ENCODE peak calls at places on chromosome 11, in seven cellular contexts. One of them, this sample, is unnamed.

GRCh38 chr11:83680351-83680750 is 394.2 kb upstream of the CCDC90B start:
- DNase-seq in WTC11: no peak
- DNase-seq in HCT116: no peak
- DNase-seq in H1: no peak
- DNase-seq in K562: no peak
- DNase-seq in HepG2: no peak
- DNase-seq in GM12878: no peak
- DNase-seq in this sample: no peak

GRCh38 chr11:4607111-4607510 is 920 bp downstream of the TRIM68 start:
- DNase-seq in WTC11: no peak
- DNase-seq in HCT116: no peak
- DNase-seq in H1: no peak
- DNase-seq in K562: peak; percentile 6
- DNase-seq in HepG2: no peak
- DNase-seq in GM12878: no peak
- DNase-seq in this sample: no peak

GRCh38 chr11:2271077-2271326 is 614 bp upstream of the ASCL2 start:
- DNase-seq in WTC11: no peak
- DNase-seq in HCT116: no peak
- DNase-seq in H1: peak; percentile 58
- DNase-seq in K562: no peak
- DNase-seq in HepG2: no peak
- DNase-seq in GM12878: no peak
- DNase-seq in this sample: no peak

GRCh38 chr11:91136631-91137030 is 913.8 kb upstream of the CHORDC1 start:
- DNase-seq in WTC11: no peak
- DNase-seq in HCT116: no peak
- DNase-seq in H1: no peak
- DNase-seq in K562: no peak
- DNase-seq in HepG2: no peak
- DNase-seq in GM12878: no peak
- DNase-seq in this sample: no peak

GRCh38 chr11:94281321-94281720 is 23.1 kb upstream of the IZUMO1R start:
- DNase-seq in WTC11: no peak
- DNase-seq in HCT116: no peak
- DNase-seq in H1: no peak
- DNase-seq in K562: no peak
- DNase-seq in HepG2: no peak
- DNase-seq in GM12878: no peak
- DNase-seq in this sample: no peak

GRCh38 chr11:102653744-102654291 is 28.7 kb upstream of the MMP20 start:
- DNase-seq in WTC11: no peak
- DNase-seq in HCT116: no peak
- DNase-seq in H1: no peak
- DNase-seq in K562: peak; percentile 4
- DNase-seq in HepG2: no peak
- DNase-seq in GM12878: no peak
- DNase-seq in this sample: no peak

GRCh38 chr11:19691815-19692214 is 20.8 kb upstream of the NAV2 start:
- DNase-seq in WTC11: no peak
- DNase-seq in HCT116: no peak
- DNase-seq in H1: no peak
- DNase-seq in K562: no peak
- DNase-seq in HepG2: no peak
- DNase-seq in GM12878: no peak
- DNase-seq in this sample: no peak

GRCh38 chr11:114066046-114066648 is 6.6 kb downstream of the ZBTB16 start:
- DNase-seq in WTC11: no peak
- DNase-seq in HCT116: no peak
- DNase-seq in H1: no peak
- DNase-seq in K562: no peak
- DNase-seq in HepG2: no peak
- DNase-seq in GM12878: no peak
- DNase-seq in this sample: no peak

GRCh38 chr11:126839496-126839895 is 161.1 kb downstream of the KIRREL3 start:
- DNase-seq in WTC11: no peak
- DNase-seq in HCT116: no peak
- DNase-seq in H1: no peak
- DNase-seq in K562: peak; percentile 9
- DNase-seq in HepG2: no peak
- DNase-seq in GM12878: no peak
- DNase-seq in this sample: no peak

GRCh38 chr11:126791991-126792390 is 208.6 kb downstream of the KIRREL3 start:
- DNase-seq in WTC11: no peak
- DNase-seq in HCT116: no peak
- DNase-seq in H1: no peak
- DNase-seq in K562: no peak
- DNase-seq in HepG2: no peak
- DNase-seq in GM12878: no peak
- DNase-seq in this sample: no peak

GRCh38 chr11:12793506-12793905 is 119.3 kb downstream of the TEAD1 start:
- DNase-seq in WTC11: no peak
- DNase-seq in HCT116: no peak
- DNase-seq in H1: no peak
- DNase-seq in K562: no peak
- DNase-seq in HepG2: no peak
- DNase-seq in GM12878: no peak
- DNase-seq in this sample: no peak

GRCh38 chr11:2726964-2727363 is 27.2 kb upstream of the KCNQ1OT1 start:
- DNase-seq in WTC11: no peak
- DNase-seq in HCT116: no peak
- DNase-seq in H1: no peak
- DNase-seq in K562: no peak
- DNase-seq in HepG2: no peak
- DNase-seq in GM12878: no peak
- DNase-seq in this sample: no peak

GRCh38 chr11:61815790-61816735 is 740 bp downstream of the FADS1 start:
- DNase-seq in WTC11: peak; percentile 78
- DNase-seq in HCT116: peak; percentile 27
- DNase-seq in H1: peak; percentile 85
- DNase-seq in K562: peak; percentile 84
- DNase-seq in HepG2: peak; percentile 64
- DNase-seq in GM12878: no peak
- DNase-seq in this sample: peak; percentile 39

GRCh38 chr11:57566564-57567209 is 785 bp downstream of the UBE2L6 start:
- DNase-seq in WTC11: no peak
- DNase-seq in HCT116: no peak
- DNase-seq in H1: no peak
- DNase-seq in K562: no peak
- DNase-seq in HepG2: no peak
- DNase-seq in GM12878: no peak
- DNase-seq in this sample: no peak

GRCh38 chr11:74175923-74176322 is 4.8 kb downstream of the PPME1 start:
- DNase-seq in WTC11: no peak
- DNase-seq in HCT116: no peak
- DNase-seq in H1: no peak
- DNase-seq in K562: no peak
- DNase-seq in HepG2: no peak
- DNase-seq in GM12878: no peak
- DNase-seq in this sample: no peak

GRCh38 chr11:88431675-88432341 is 94.3 kb upstream of the CTSC start:
- DNase-seq in WTC11: no peak
- DNase-seq in HCT116: no peak
- DNase-seq in H1: no peak
- DNase-seq in K562: peak; percentile 50
- DNase-seq in HepG2: peak; percentile 4
- DNase-seq in GM12878: no peak
- DNase-seq in this sample: no peak

GRCh38 chr11:61542024-61542461 is 33.5 kb downstream of the LRRC10B start:
- DNase-seq in WTC11: no peak
- DNase-seq in HCT116: no peak
- DNase-seq in H1: peak; percentile 63
- DNase-seq in K562: no peak
- DNase-seq in HepG2: no peak
- DNase-seq in GM12878: no peak
- DNase-seq in this sample: no peak

GRCh38 chr11:57155400-57155799 is 26.4 kb upstream of the LRRC55 start:
- DNase-seq in WTC11: no peak
- DNase-seq in HCT116: no peak
- DNase-seq in H1: no peak
- DNase-seq in K562: no peak
- DNase-seq in HepG2: no peak
- DNase-seq in GM12878: no peak
- DNase-seq in this sample: no peak

GRCh38 chr11:114183041-114183511 is 113.1 kb upstream of the NNMT start:
- DNase-seq in WTC11: no peak
- DNase-seq in HCT116: no peak
- DNase-seq in H1: no peak
- DNase-seq in K562: peak; percentile 27
- DNase-seq in HepG2: no peak
- DNase-seq in GM12878: no peak
- DNase-seq in this sample: no peak

GRCh38 chr11:112174789-112175595 is at the start of gene BCO2:
- DNase-seq in WTC11: peak; percentile 69
- DNase-seq in HCT116: peak; percentile 52
- DNase-seq in H1: peak; percentile 81
- DNase-seq in K562: peak; percentile 82
- DNase-seq in HepG2: peak; percentile 70
- DNase-seq in GM12878: no peak
- DNase-seq in this sample: peak; percentile 73

GRCh38 chr11:10494636-10495463 is 39.8 kb downstream of the AMPD3 start:
- DNase-seq in WTC11: no peak
- DNase-seq in HCT116: no peak
- DNase-seq in H1: no peak
- DNase-seq in K562: no peak
- DNase-seq in HepG2: no peak
- DNase-seq in GM12878: no peak
- DNase-seq in this sample: no peak

GRCh38 chr11:129734654-129735053 is 81.0 kb upstream of the TMEM45B start:
- DNase-seq in WTC11: no peak
- DNase-seq in HCT116: no peak
- DNase-seq in H1: no peak
- DNase-seq in K562: no peak
- DNase-seq in HepG2: no peak
- DNase-seq in GM12878: no peak
- DNase-seq in this sample: no peak

DNA sequence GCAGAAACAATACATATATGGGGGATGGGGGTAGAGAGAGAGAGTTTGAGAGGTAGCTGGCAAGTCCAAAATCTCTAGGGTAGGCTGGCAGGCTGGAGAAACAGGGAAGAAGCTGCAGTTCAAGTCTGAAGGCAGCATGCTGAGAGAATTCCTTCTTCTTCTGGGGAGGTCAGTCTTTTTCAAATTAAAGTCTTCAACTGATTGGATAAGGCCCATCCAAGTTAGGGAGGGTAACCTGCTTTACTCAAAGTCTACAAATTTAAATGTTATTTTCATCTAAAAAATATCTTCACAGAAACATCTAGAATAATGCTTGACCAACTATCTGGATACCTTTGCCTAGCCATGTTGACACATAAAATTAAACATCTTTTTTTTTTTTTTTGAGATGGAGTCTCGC is 2.9 kb upstream of the TREH start:
- DNase-seq in WTC11: no peak
- DNase-seq in HCT116: no peak
- DNase-seq in H1: no peak
- DNase-seq in K562: no peak
- DNase-seq in HepG2: no peak
- DNase-seq in GM12878: no peak
- DNase-seq in this sample: no peak
- TF ChIP-seq SP1 in WTC11: no peak
- TF ChIP-seq SP1 in HCT116: no peak
- TF ChIP-seq SP1 in H1: no peak
- TF ChIP-seq SP1 in K562: no peak
- TF ChIP-seq SP1 in HepG2: no peak
- TF ChIP-seq SP1 in GM12878: no peak
- TF ChIP-seq SP1 in this sample: no peak

DNA sequence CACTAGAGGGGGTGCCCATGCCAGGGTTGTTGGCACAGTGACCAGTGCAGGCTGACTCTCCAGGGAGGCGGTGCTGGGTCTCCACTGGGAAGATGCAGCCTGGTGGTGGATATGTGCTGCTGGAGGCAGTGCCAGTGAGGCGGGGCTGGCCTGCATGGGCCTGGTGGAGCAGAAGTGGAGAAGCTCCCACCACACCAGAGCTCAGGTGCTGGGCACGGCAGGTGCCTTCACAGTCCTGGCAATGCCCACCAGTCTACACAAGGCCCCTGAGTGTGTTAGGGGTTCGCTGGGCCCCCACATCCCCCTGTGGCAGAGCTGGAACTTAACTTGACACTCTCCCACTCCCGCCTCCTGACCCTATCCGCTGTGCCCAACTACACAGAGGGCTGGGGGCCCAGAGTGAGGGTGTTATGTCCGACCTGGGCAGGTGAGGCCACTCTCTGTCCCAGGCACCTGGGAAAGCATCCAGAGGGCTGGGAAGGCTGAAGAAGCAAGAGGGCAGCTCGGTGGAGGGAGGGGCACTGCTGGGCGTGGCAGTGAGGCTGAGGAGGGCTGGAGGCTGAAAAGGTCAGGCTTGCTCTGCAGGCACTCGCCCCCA is 102.4 kb upstream of the B3GAT1 start:
- DNase-seq in WTC11: no peak
- DNase-seq in HCT116: no peak
- DNase-seq in H1: no peak
- DNase-seq in K562: no peak
- DNase-seq in HepG2: no peak
- DNase-seq in GM12878: no peak
- DNase-seq in this sample: no peak
- TF ChIP-seq SP1 in WTC11: no peak
- TF ChIP-seq SP1 in HCT116: no peak
- TF ChIP-seq SP1 in H1: no peak
- TF ChIP-seq SP1 in K562: no peak
- TF ChIP-seq SP1 in HepG2: no peak
- TF ChIP-seq SP1 in GM12878: no peak
- TF ChIP-seq SP1 in this sample: no peak

DNA sequence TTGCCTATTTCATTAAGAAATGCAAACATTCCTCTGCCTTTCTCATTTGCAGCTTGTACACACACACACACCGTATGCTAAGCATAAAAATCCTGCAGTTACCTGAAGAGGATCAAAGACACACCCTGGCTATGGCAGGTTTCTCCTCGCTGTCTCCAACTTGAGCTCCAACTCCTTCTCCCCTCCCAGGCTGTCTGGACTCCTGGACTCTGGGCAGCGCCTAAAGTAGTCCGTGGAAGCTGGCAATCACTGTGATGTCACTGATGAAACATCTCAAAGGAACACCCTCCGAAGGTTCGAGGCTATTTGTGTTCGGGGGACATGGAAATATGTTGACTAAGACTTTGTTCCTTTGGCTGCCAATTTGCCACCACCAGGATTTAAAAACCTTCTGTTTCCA is at the start of gene SLN:
- DNase-seq in WTC11: no peak
- DNase-seq in HCT116: no peak
- DNase-seq in H1: no peak
- DNase-seq in K562: no peak
- DNase-seq in HepG2: no peak
- DNase-seq in GM12878: no peak
- DNase-seq in this sample: no peak
- TF ChIP-seq SP1 in WTC11: no peak
- TF ChIP-seq SP1 in HCT116: no peak
- TF ChIP-seq SP1 in H1: no peak
- TF ChIP-seq SP1 in K562: no peak
- TF ChIP-seq SP1 in HepG2: no peak
- TF ChIP-seq SP1 in GM12878: no peak
- TF ChIP-seq SP1 in this sample: no peak

DNA sequence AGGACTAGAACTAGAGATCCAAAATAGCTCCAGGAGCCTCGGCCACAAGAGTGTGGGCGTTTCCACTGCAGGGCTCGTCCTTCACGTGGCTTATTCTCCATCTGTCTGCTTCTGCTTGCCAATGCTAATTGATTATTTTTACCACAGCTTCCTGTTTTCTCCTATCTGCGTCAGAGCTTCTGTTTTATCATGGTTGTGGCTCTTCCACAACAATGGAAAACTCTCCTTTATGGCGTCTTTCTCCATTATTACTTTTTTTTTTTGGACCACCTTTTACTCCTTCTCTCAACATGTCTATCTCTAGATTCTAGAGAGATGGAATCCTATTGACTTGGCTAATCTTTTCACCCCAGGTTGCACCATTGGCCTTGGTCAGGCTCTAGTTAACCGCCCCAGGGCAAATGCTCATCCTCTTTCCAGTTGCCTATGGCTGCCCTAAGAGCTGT is 25.9 kb downstream of the CAT start:
- DNase-seq in WTC11: no peak
- DNase-seq in HCT116: no peak
- DNase-seq in H1: no peak
- DNase-seq in K562: peak; percentile 40
- DNase-seq in HepG2: no peak
- DNase-seq in GM12878: no peak
- DNase-seq in this sample: no peak
- TF ChIP-seq SP1 in WTC11: no peak
- TF ChIP-seq SP1 in HCT116: no peak
- TF ChIP-seq SP1 in H1: no peak
- TF ChIP-seq SP1 in K562: no peak
- TF ChIP-seq SP1 in HepG2: no peak
- TF ChIP-seq SP1 in GM12878: no peak
- TF ChIP-seq SP1 in this sample: no peak

This sample was measured in HEK293T.